ENCODE peak calls at places on chromosomes 12 and 14, in six cellular contexts. One of them, this sample, is unnamed.

GRCh38 chr14:74401504-74402241 is 24.3 kb downstream of the SYNDIG1L start:
- DNase-seq in dorsolateral prefrontal cortex: peak
- DNase-seq in epithelial cell of esophagus: peak
- DNase-seq in WTC11: peak
- DNase-seq in Calu3: peak
- DNase-seq in tibial artery: peak
- DNase-seq in this sample: peak

GRCh38 chr12:68148261-68148951 is 11.1 kb downstream of the IFNG start:
- DNase-seq in Calu3: no peak
- DNase-seq in dorsolateral prefrontal cortex: no peak
- DNase-seq in tibial artery: no peak
- DNase-seq in WTC11: no peak
- DNase-seq in epithelial cell of esophagus: no peak
- DNase-seq in this sample: no peak

GRCh38 chr12:5586201-5586600 is 154.3 kb downstream of the NTF3 start:
- DNase-seq in dorsolateral prefrontal cortex: no peak
- DNase-seq in tibial artery: no peak
- DNase-seq in Calu3: no peak
- DNase-seq in WTC11: no peak
- DNase-seq in epithelial cell of esophagus: peak
- DNase-seq in this sample: no peak

GRCh38 chr14:29892327-29892726 is 35.3 kb downstream of the PRKD1 start:
- DNase-seq in dorsolateral prefrontal cortex: no peak
- DNase-seq in WTC11: no peak
- DNase-seq in tibial artery: no peak
- DNase-seq in epithelial cell of esophagus: peak
- DNase-seq in Calu3: no peak
- DNase-seq in this sample: no peak

GRCh38 chr12:23455283-23455682 is 494.2 kb downstream of the SOX5 start:
- DNase-seq in epithelial cell of esophagus: no peak
- DNase-seq in tibial artery: no peak
- DNase-seq in Calu3: no peak
- DNase-seq in WTC11: no peak
- DNase-seq in dorsolateral prefrontal cortex: no peak
- DNase-seq in this sample: no peak

GRCh38 chr14:68544150-68544892 is 248.5 kb downstream of the ZFP36L1 start:
- DNase-seq in WTC11: no peak
- DNase-seq in dorsolateral prefrontal cortex: no peak
- DNase-seq in epithelial cell of esophagus: peak
- DNase-seq in Calu3: no peak
- DNase-seq in tibial artery: peak
- DNase-seq in this sample: no peak

GRCh38 chr14:67426983-67427601 is 15.1 kb upstream of the PLEK2 start:
- DNase-seq in epithelial cell of esophagus: peak
- DNase-seq in tibial artery: peak
- DNase-seq in WTC11: peak
- DNase-seq in dorsolateral prefrontal cortex: peak
- DNase-seq in Calu3: peak
- DNase-seq in this sample: peak

GRCh38 chr12:131362290-131363211 is 348.3 kb upstream of the SFSWAP start:
- DNase-seq in epithelial cell of esophagus: no peak
- DNase-seq in dorsolateral prefrontal cortex: no peak
- DNase-seq in WTC11: no peak
- DNase-seq in tibial artery: no peak
- DNase-seq in Calu3: no peak
- DNase-seq in this sample: no peak

GRCh38 chr12:47725893-47726292 is 603 bp upstream of the ENDOU start:
- DNase-seq in tibial artery: no peak
- DNase-seq in Calu3: no peak
- DNase-seq in dorsolateral prefrontal cortex: no peak
- DNase-seq in WTC11: no peak
- DNase-seq in epithelial cell of esophagus: peak
- DNase-seq in this sample: no peak

GRCh38 chr12:2097617-2098016 is 44.8 kb downstream of the CACNA1C start:
- DNase-seq in WTC11: no peak
- DNase-seq in epithelial cell of esophagus: no peak
- DNase-seq in Calu3: no peak
- DNase-seq in tibial artery: no peak
- DNase-seq in dorsolateral prefrontal cortex: no peak
- DNase-seq in this sample: no peak

GRCh38 chr14:45716506-45716905 is 463.5 kb upstream of the MIS18BP1 start:
- DNase-seq in epithelial cell of esophagus: peak
- DNase-seq in tibial artery: no peak
- DNase-seq in dorsolateral prefrontal cortex: no peak
- DNase-seq in Calu3: no peak
- DNase-seq in WTC11: no peak
- DNase-seq in this sample: peak

GRCh38 chr12:124396544-124397398 is 101.9 kb downstream of the RFLNA start:
- DNase-seq in epithelial cell of esophagus: no peak
- DNase-seq in WTC11: no peak
- DNase-seq in dorsolateral prefrontal cortex: no peak
- DNase-seq in Calu3: peak
- DNase-seq in tibial artery: peak
- DNase-seq in this sample: no peak

GRCh38 chr14:85317491-85318021 is 212.4 kb upstream of the FLRT2 start:
- DNase-seq in tibial artery: no peak
- DNase-seq in dorsolateral prefrontal cortex: no peak
- DNase-seq in Calu3: no peak
- DNase-seq in epithelial cell of esophagus: peak
- DNase-seq in WTC11: no peak
- DNase-seq in this sample: no peak

GRCh38 chr12:107238276-107238675 is 144.9 kb upstream of the CRY1 start:
- DNase-seq in tibial artery: no peak
- DNase-seq in dorsolateral prefrontal cortex: no peak
- DNase-seq in Calu3: no peak
- DNase-seq in epithelial cell of esophagus: peak
- DNase-seq in WTC11: no peak
- DNase-seq in this sample: no peak

GRCh38 chr12:98058838-98059237 is 456.6 kb upstream of the TMPO start:
- DNase-seq in Calu3: no peak
- DNase-seq in WTC11: no peak
- DNase-seq in dorsolateral prefrontal cortex: no peak
- DNase-seq in tibial artery: no peak
- DNase-seq in epithelial cell of esophagus: no peak
- DNase-seq in this sample: no peak

GRCh38 chr14:74737753-74738325 is 24.9 kb downstream of the FCF1 start:
- DNase-seq in dorsolateral prefrontal cortex: no peak
- DNase-seq in Calu3: no peak
- DNase-seq in WTC11: no peak
- DNase-seq in epithelial cell of esophagus: peak
- DNase-seq in tibial artery: no peak
- DNase-seq in this sample: no peak

GRCh38 chr12:1348606-1349005 is 245.8 kb downstream of the FBXL14 start:
- DNase-seq in epithelial cell of esophagus: no peak
- DNase-seq in dorsolateral prefrontal cortex: no peak
- DNase-seq in WTC11: no peak
- DNase-seq in Calu3: no peak
- DNase-seq in tibial artery: no peak
- DNase-seq in this sample: no peak

GRCh38 chr14:95774265-95775160 is 60.6 kb upstream of the TCL1A start:
- DNase-seq in tibial artery: peak
- DNase-seq in epithelial cell of esophagus: peak
- DNase-seq in dorsolateral prefrontal cortex: peak
- DNase-seq in Calu3: peak
- DNase-seq in WTC11: peak
- DNase-seq in this sample: peak

GRCh38 chr12:63989301-63989845 is 144.9 kb downstream of the SRGAP1 start:
- DNase-seq in tibial artery: no peak
- DNase-seq in epithelial cell of esophagus: no peak
- DNase-seq in dorsolateral prefrontal cortex: no peak
- DNase-seq in Calu3: no peak
- DNase-seq in WTC11: no peak
- DNase-seq in this sample: no peak

GRCh38 chr12:92973614-92974013 is 44.5 kb upstream of the EEA1 start:
- DNase-seq in WTC11: no peak
- DNase-seq in epithelial cell of esophagus: peak
- DNase-seq in Calu3: no peak
- DNase-seq in tibial artery: no peak
- DNase-seq in dorsolateral prefrontal cortex: no peak
- DNase-seq in this sample: no peak

GRCh38 chr14:33357225-33358010 is 418.7 kb downstream of the NPAS3 start:
- DNase-seq in dorsolateral prefrontal cortex: peak
- DNase-seq in Calu3: no peak
- DNase-seq in WTC11: no peak
- DNase-seq in tibial artery: no peak
- DNase-seq in epithelial cell of esophagus: no peak
- DNase-seq in this sample: no peak

GRCh38 chr14:50021261-50021660 is 95.1 kb downstream of the VCPKMT start:
- DNase-seq in WTC11: no peak
- DNase-seq in dorsolateral prefrontal cortex: no peak
- DNase-seq in epithelial cell of esophagus: no peak
- DNase-seq in tibial artery: no peak
- DNase-seq in Calu3: no peak
- DNase-seq in this sample: no peak

GRCh38 chr12:92297932-92298681 is 152.5 kb upstream of the BTG1 start:
- DNase-seq in epithelial cell of esophagus: no peak
- DNase-seq in WTC11: no peak
- DNase-seq in tibial artery: peak
- DNase-seq in dorsolateral prefrontal cortex: no peak
- DNase-seq in Calu3: no peak
- DNase-seq in this sample: no peak

GRCh38 chr12:62006076-62006732 is 254.0 kb upstream of the USP15 start:
- DNase-seq in Calu3: peak
- DNase-seq in epithelial cell of esophagus: peak
- DNase-seq in dorsolateral prefrontal cortex: no peak
- DNase-seq in WTC11: peak
- DNase-seq in tibial artery: no peak
- DNase-seq in this sample: peak

GRCh38 chr12:3229577-3229976 is 152.4 kb downstream of the TSPAN9 start:
- DNase-seq in tibial artery: no peak
- DNase-seq in epithelial cell of esophagus: no peak
- DNase-seq in Calu3: no peak
- DNase-seq in WTC11: no peak
- DNase-seq in dorsolateral prefrontal cortex: no peak
- DNase-seq in this sample: no peak
- TF ChIP-seq CTCF in tibial artery: no peak
- TF ChIP-seq CTCF in epithelial cell of esophagus: no peak
- TF ChIP-seq CTCF in Calu3: no peak
- TF ChIP-seq CTCF in WTC11: no peak
- TF ChIP-seq CTCF in dorsolateral prefrontal cortex: no peak
- TF ChIP-seq CTCF in this sample: no peak

GRCh38 chr14:24891987-24892729 is 157.8 kb downstream of the STXBP6 start:
- DNase-seq in dorsolateral prefrontal cortex: no peak
- DNase-seq in Calu3: no peak
- DNase-seq in WTC11: no peak
- DNase-seq in epithelial cell of esophagus: no peak
- DNase-seq in tibial artery: no peak
- DNase-seq in this sample: no peak
- TF ChIP-seq CTCF in dorsolateral prefrontal cortex: no peak
- TF ChIP-seq CTCF in Calu3: no peak
- TF ChIP-seq CTCF in WTC11: no peak
- TF ChIP-seq CTCF in epithelial cell of esophagus: no peak
- TF ChIP-seq CTCF in tibial artery: no peak
- TF ChIP-seq CTCF in this sample: no peak

GRCh38 chr12:4269279-4269991 is 4.1 kb upstream of the CCND2 start:
- DNase-seq in WTC11: peak
- DNase-seq in epithelial cell of esophagus: peak
- DNase-seq in dorsolateral prefrontal cortex: peak
- DNase-seq in Calu3: peak
- DNase-seq in tibial artery: peak
- DNase-seq in this sample: peak
- TF ChIP-seq CTCF in WTC11: no peak
- TF ChIP-seq CTCF in epithelial cell of esophagus: no peak
- TF ChIP-seq CTCF in dorsolateral prefrontal cortex: no peak
- TF ChIP-seq CTCF in Calu3: no peak
- TF ChIP-seq CTCF in tibial artery: no peak
- TF ChIP-seq CTCF in this sample: no peak

GRCh38 chr12:42586268-42586667 is 3.3 kb downstream of the PRICKLE1 start:
- DNase-seq in WTC11: no peak
- DNase-seq in epithelial cell of esophagus: no peak
- DNase-seq in tibial artery: no peak
- DNase-seq in Calu3: no peak
- DNase-seq in dorsolateral prefrontal cortex: no peak
- DNase-seq in this sample: no peak
- TF ChIP-seq CTCF in WTC11: no peak
- TF ChIP-seq CTCF in epithelial cell of esophagus: peak
- TF ChIP-seq CTCF in tibial artery: no peak
- TF ChIP-seq CTCF in Calu3: no peak
- TF ChIP-seq CTCF in dorsolateral prefrontal cortex: no peak
- TF ChIP-seq CTCF in this sample: no peak

DNA sequence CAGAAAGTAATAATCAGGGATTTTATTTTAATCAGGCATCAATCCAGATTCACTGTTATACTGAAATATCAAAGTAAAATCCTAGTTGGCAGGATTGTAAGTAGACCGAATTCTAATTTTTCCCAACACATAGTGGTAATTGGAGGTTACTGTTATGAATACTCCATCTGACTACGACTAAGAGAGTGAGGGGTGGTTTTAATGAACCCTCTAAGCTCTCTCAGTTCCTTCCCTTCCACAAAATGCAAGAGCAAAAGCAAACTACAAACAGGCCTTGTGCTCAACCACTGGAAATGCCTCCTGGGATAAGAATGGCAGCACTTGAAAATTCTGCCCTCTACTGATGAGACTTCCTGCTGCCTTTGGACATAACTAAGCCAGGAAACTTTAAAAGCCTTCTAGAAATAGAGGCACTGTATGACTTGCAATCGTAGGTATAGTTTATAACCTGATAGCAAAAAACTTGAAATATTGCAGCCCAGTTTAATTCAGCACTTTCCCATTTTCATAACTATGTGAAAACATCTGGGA is 184.8 kb downstream of the SLC16A7 start:
- DNase-seq in epithelial cell of esophagus: peak
- DNase-seq in WTC11: no peak
- DNase-seq in tibial artery: no peak
- DNase-seq in dorsolateral prefrontal cortex: no peak
- DNase-seq in Calu3: peak
- DNase-seq in this sample: no peak
- TF ChIP-seq CTCF in epithelial cell of esophagus: peak
- TF ChIP-seq CTCF in WTC11: no peak
- TF ChIP-seq CTCF in tibial artery: no peak
- TF ChIP-seq CTCF in dorsolateral prefrontal cortex: peak
- TF ChIP-seq CTCF in Calu3: peak
- TF ChIP-seq CTCF in this sample: no peak

DNA sequence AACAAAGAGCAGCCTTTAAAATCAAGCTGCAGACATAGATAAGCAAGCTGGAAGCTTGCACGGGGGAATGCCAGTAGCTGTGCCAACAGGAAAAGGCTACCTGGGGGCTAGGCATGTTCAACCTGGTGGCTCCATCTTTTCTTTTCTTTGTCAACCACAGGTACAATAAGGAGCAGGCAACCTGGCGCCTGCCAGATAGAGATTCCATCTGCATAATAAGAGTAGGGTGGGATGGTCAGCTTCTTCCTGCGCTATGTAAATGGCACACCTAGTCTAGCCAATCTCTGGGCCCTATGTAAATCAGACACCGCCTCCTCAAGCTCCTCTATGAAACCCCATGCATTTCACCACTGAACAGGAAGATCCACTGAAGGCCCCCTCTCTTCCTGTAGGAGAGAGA is 87.4 kb upstream of the PKP2 start:
- DNase-seq in dorsolateral prefrontal cortex: no peak
- DNase-seq in Calu3: no peak
- DNase-seq in tibial artery: no peak
- DNase-seq in WTC11: no peak
- DNase-seq in epithelial cell of esophagus: no peak
- DNase-seq in this sample: no peak
- TF ChIP-seq CTCF in dorsolateral prefrontal cortex: no peak
- TF ChIP-seq CTCF in Calu3: no peak
- TF ChIP-seq CTCF in tibial artery: no peak
- TF ChIP-seq CTCF in WTC11: no peak
- TF ChIP-seq CTCF in epithelial cell of esophagus: no peak
- TF ChIP-seq CTCF in this sample: no peak